ENCODE peak calls at places on chromosomes 5 and 9, in five cellular contexts. One of them, this sample, is unnamed.
A peak's percentile ranks its signal among the peaks of the same experiment; 100 is the strongest.

GRCh38 chr5:61809651-61810050 is 477.6 kb downstream of the ZSWIM6 start:
- DNase-seq in lower leg skin: peak; percentile 71
- DNase-seq in A549: no peak
- DNase-seq in K562: no peak
- DNase-seq in GM12891: no peak
- DNase-seq in this sample: no peak

GRCh38 chr9:13461588-13461987 is 182.1 kb upstream of the MPDZ start:
- DNase-seq in lower leg skin: no peak
- DNase-seq in A549: no peak
- DNase-seq in K562: no peak
- DNase-seq in GM12891: no peak
- DNase-seq in this sample: no peak

GRCh38 chr9:34510032-34510431 is 12.8 kb downstream of the ENHO start:
- DNase-seq in lower leg skin: no peak
- DNase-seq in A549: no peak
- DNase-seq in K562: no peak
- DNase-seq in GM12891: no peak
- DNase-seq in this sample: no peak

GRCh38 chr5:171131499-171131898 is 177.5 kb upstream of the TLX3 start:
- DNase-seq in lower leg skin: no peak
- DNase-seq in A549: no peak
- DNase-seq in K562: no peak
- DNase-seq in GM12891: no peak
- DNase-seq in this sample: no peak

GRCh38 chr9:110538169-110538568 is 41.4 kb downstream of the SVEP1 start:
- DNase-seq in lower leg skin: no peak
- DNase-seq in A549: no peak
- DNase-seq in K562: no peak
- DNase-seq in GM12891: no peak
- DNase-seq in this sample: no peak

GRCh38 chr9:80811003-80811402 is 878.3 kb downstream of the TLE1 start:
- DNase-seq in lower leg skin: no peak
- DNase-seq in A549: no peak
- DNase-seq in K562: no peak
- DNase-seq in GM12891: no peak
- DNase-seq in this sample: no peak

GRCh38 chr5:35319231-35320002 is 89.1 kb upstream of the PRLR start:
- DNase-seq in lower leg skin: peak; percentile 71
- DNase-seq in A549: no peak
- DNase-seq in K562: no peak
- DNase-seq in GM12891: no peak
- DNase-seq in this sample: no peak

GRCh38 chr5:137374110-137374853 is 124.8 kb downstream of the SPOCK1 start:
- DNase-seq in lower leg skin: no peak
- DNase-seq in A549: no peak
- DNase-seq in K562: no peak
- DNase-seq in GM12891: no peak
- DNase-seq in this sample: no peak

GRCh38 chr5:88732862-88733261 is 150.1 kb downstream of the MEF2C start:
- DNase-seq in lower leg skin: no peak
- DNase-seq in A549: no peak
- DNase-seq in K562: no peak
- DNase-seq in GM12891: no peak
- DNase-seq in this sample: no peak

GRCh38 chr5:141608557-141608956 is 10.2 kb downstream of the DIAPH1 start:
- DNase-seq in lower leg skin: no peak
- DNase-seq in A549: peak; percentile 43
- DNase-seq in K562: no peak
- DNase-seq in GM12891: no peak
- DNase-seq in this sample: no peak

GRCh38 chr9:4929917-4930316 is 55.2 kb upstream of the JAK2 start:
- DNase-seq in lower leg skin: no peak
- DNase-seq in A549: no peak
- DNase-seq in K562: no peak
- DNase-seq in GM12891: no peak
- DNase-seq in this sample: no peak

GRCh38 chr5:107669543-107670027 is 1.2 kb downstream of the EFNA5 start:
- DNase-seq in lower leg skin: peak; percentile 32
- DNase-seq in A549: peak; percentile 45
- DNase-seq in K562: no peak
- DNase-seq in GM12891: no peak
- DNase-seq in this sample: no peak

GRCh38 chr5:157900644-157901043 is 41.7 kb upstream of the CLINT1 start:
- DNase-seq in lower leg skin: no peak
- DNase-seq in A549: no peak
- DNase-seq in K562: no peak
- DNase-seq in GM12891: no peak
- DNase-seq in this sample: no peak

GRCh38 chr5:6450235-6450860 is 1.7 kb downstream of the UBE2QL1 start:
- DNase-seq in lower leg skin: no peak
- DNase-seq in A549: no peak
- DNase-seq in K562: no peak
- DNase-seq in GM12891: no peak
- DNase-seq in this sample: no peak
- TF ChIP-seq POLR2A in lower leg skin: no peak
- TF ChIP-seq POLR2A in A549: no peak
- TF ChIP-seq POLR2A in K562: no peak
- TF ChIP-seq POLR2A in GM12891: no peak
- TF ChIP-seq POLR2A in this sample: no peak

DNA sequence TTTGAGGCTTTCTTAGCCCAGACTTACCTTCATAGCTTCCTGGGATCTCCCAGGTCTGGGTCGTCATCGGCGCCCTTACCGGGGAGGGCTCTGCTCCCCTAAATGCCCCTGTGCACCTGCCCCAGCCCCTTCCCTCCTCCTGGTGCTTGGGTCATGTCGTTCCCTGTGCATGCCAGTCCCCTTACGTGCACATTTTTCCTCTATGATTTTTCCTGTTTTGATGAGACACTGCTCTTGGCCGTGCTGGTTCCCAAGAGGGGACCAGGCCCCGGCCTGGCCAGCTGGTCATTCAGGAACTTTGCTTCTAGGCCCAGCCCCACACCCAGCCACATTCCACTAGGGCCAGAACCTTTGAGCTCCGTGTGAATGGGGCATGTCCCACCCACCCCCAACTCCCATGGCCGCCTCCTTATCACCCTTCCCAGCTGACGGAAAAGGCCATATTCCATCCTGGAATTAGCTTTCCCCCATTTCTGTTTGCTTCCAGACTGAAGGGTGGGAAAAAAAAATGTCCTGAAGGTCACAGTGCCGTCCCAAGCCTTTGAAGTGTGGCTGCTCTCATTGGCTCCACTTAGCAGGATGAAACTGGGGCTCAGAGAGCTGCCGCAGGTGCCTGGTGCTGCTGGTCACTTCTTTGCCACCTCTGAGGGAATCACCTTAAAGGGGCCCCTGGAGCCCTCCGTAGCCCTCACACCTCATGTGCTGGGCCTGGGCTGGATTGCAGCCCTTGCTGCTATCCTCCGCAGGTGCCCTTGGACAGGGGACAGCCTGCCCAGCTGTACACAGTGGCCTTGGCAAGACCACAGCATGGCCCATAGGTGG is 25.1 kb downstream of the ERGIC1 start:
- DNase-seq in lower leg skin: no peak
- DNase-seq in A549: peak; percentile 86
- DNase-seq in K562: no peak
- DNase-seq in GM12891: no peak
- DNase-seq in this sample: no peak
- TF ChIP-seq POLR2A in lower leg skin: no peak
- TF ChIP-seq POLR2A in A549: no peak
- TF ChIP-seq POLR2A in K562: no peak
- TF ChIP-seq POLR2A in GM12891: no peak
- TF ChIP-seq POLR2A in this sample: no peak

DNA sequence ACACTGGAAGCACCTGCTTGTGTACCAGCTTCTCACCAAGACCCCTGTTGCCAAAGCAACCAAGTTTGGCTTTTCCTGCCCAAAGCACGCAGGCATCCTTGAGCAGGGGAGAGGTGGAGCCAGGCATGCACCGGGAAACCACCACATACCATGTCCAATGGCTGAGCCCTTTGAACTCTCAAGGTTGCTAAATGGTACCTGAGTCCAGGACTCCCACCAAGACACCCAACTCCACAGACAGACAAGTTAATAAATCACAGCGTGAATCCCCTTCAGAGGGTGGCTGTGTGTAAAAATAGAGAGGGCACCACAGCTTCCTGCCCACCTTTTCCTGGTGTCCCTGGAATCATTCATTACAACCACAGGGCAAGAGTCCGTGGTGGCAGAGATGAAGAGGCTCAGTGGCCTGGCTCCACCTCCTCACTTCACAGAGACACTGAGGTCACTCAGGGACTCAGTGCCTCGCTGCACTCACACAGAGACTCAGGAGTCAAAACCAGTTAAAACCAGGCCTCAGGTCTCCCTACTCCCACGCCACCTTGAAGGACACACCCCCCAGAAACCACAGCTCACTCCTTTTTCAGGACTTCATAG is 143.7 kb downstream of the C5orf15 start:
- DNase-seq in lower leg skin: no peak
- DNase-seq in A549: no peak
- DNase-seq in K562: peak; percentile 18
- DNase-seq in GM12891: peak; percentile 44
- DNase-seq in this sample: no peak
- TF ChIP-seq POLR2A in lower leg skin: no peak
- TF ChIP-seq POLR2A in A549: no peak
- TF ChIP-seq POLR2A in K562: no peak
- TF ChIP-seq POLR2A in GM12891: no peak
- TF ChIP-seq POLR2A in this sample: no peak

GRCh38 chr5:65924366-65925093 is 1.8 kb upstream of the ERBIN start:
- DNase-seq in lower leg skin: no peak
- DNase-seq in A549: no peak
- DNase-seq in K562: peak; percentile 45
- DNase-seq in GM12891: peak; percentile 15
- DNase-seq in this sample: no peak

GRCh38 chr5:65925601-65926275 is 637 bp upstream of the ERBIN start:
- DNase-seq in lower leg skin: peak; percentile 66
- DNase-seq in A549: peak; percentile 89
- DNase-seq in K562: peak; percentile 91
- DNase-seq in GM12891: peak; percentile 70
- DNase-seq in this sample: peak; percentile 90

GRCh38 chr5:65926276-65926761 is at the start of gene ERBIN:
- DNase-seq in lower leg skin: peak; percentile 84
- DNase-seq in A549: peak; percentile 73
- DNase-seq in K562: peak; percentile 82
- DNase-seq in GM12891: peak; percentile 25
- DNase-seq in this sample: peak; percentile 85

GRCh38 chr5:65926893-65927292 is 518 bp downstream of the ERBIN start:
- DNase-seq in lower leg skin: no peak
- DNase-seq in A549: no peak
- DNase-seq in K562: peak; percentile 37
- DNase-seq in GM12891: no peak
- DNase-seq in this sample: peak; percentile 46

GRCh38 chr5:65925094-65925600 is 1.2 kb upstream of the ERBIN start:
- DNase-seq in lower leg skin: peak; percentile 71
- DNase-seq in A549: peak; percentile 77
- DNase-seq in K562: peak; percentile 82
- DNase-seq in GM12891: peak; percentile 46
- DNase-seq in this sample: peak; percentile 72
- TF ChIP-seq POLR2A in lower leg skin: no peak
- TF ChIP-seq POLR2A in A549: no peak
- TF ChIP-seq POLR2A in K562: no peak
- TF ChIP-seq POLR2A in GM12891: peak; percentile 79
- TF ChIP-seq POLR2A in this sample: no peak

DNA sequence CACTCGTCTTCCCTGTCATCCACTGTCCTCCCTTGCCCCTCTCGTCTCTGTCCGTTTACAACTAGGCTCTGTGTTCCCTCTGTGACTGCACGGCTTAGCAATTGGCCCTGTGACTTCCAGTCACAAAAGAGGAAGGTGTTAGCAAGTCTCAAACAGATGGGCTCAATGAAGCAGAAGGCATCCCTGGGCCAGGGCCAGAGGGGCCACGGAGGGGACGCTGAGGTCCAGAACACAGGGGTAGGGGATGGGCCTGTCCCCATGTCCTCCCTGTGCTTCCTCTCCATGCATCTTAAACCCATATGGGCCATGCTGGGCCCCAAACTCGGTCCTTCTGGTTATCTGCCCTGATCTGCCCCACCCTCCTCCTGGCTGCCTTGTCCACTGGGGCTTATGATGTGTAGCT is at the start of gene CD72:
- DNase-seq in lower leg skin: no peak
- DNase-seq in A549: no peak
- DNase-seq in K562: no peak
- DNase-seq in GM12891: no peak
- DNase-seq in this sample: no peak
- TF ChIP-seq POLR2A in lower leg skin: no peak
- TF ChIP-seq POLR2A in A549: no peak
- TF ChIP-seq POLR2A in K562: no peak
- TF ChIP-seq POLR2A in GM12891: no peak
- TF ChIP-seq POLR2A in this sample: no peak

DNA sequence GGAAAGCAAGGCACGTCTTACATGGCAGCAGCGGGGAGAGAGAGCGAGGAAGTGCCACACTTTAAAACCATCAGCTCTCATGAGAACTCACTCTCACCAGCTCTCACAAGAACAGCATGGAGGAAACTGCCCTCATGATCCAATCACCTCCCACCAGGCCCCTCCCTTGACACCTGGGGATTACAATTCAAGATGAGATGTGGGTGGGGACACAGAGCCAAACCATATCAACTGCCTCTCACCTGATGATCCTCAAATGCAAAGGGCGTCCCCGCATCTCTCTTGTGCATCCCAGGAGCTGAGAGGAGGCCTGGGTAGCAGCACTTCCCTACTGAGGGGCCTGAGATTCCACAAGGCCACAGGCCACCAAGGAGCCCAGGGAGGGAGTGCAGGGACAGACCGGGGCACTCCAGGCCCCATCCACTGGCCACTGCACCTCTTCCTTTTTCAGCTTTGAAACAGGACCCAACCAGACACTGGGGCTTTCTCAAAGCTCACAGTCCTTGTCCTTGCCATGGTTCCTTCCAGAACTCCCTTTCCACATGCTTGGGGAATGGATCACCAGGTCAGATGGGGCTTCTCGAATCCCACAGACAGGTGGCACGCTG is 54.5 kb upstream of the IL17B start:
- DNase-seq in lower leg skin: no peak
- DNase-seq in A549: no peak
- DNase-seq in K562: no peak
- DNase-seq in GM12891: no peak
- DNase-seq in this sample: no peak
- TF ChIP-seq POLR2A in lower leg skin: no peak
- TF ChIP-seq POLR2A in A549: no peak
- TF ChIP-seq POLR2A in K562: no peak
- TF ChIP-seq POLR2A in GM12891: no peak
- TF ChIP-seq POLR2A in this sample: no peak

GRCh38 chr9:129907196-129907595 is 71.9 kb downstream of the USP20 start:
- DNase-seq in lower leg skin: no peak
- DNase-seq in A549: no peak
- DNase-seq in K562: no peak
- DNase-seq in GM12891: no peak
- DNase-seq in this sample: no peak
- TF ChIP-seq POLR2A in lower leg skin: no peak
- TF ChIP-seq POLR2A in A549: no peak
- TF ChIP-seq POLR2A in K562: no peak
- TF ChIP-seq POLR2A in GM12891: no peak
- TF ChIP-seq POLR2A in this sample: no peak